ENCODE peak calls at places on chromosome 7, in four cellular contexts. Q, H, U and X are unnamed samples.

GRCh38 chr7:21771906-21772610 is 173.6 kb downstream of the CDCA7L start:
- DNase-seq in Q (no peak), H (no peak), U (no peak), X (no peak)

GRCh38 chr7:144534196-144534595 is 130.7 kb upstream of the NOBOX start:
- DNase-seq in U (no peak), Q (no peak), H (no peak), X (no peak)

GRCh38 chr7:148982596-148983219 is 45.6 kb downstream of the PDIA4 start:
- DNase-seq in U (no peak), Q (no peak), H (peak; percentile 33), X (no peak)

GRCh38 chr7:103487419-103487818 is 41.4 kb upstream of the SLC26A5 start:
- DNase-seq in U (no peak), Q (no peak), H (no peak), X (no peak)

GRCh38 chr7:1873070-1873405 is 203.0 kb downstream of the ELFN1 start:
- DNase-seq in Q (no peak), U (no peak), H (no peak), X (no peak)

GRCh38 chr7:131173148-131173890 is 154.4 kb upstream of the MKLN1 start:
- DNase-seq in U (no peak), Q (no peak), H (peak; percentile 67), X (no peak)

GRCh38 chr7:110922906-110923305 is 168.0 kb upstream of the LRRN3 start:
- DNase-seq in U (no peak), Q (no peak), H (peak; percentile 24), X (no peak)

GRCh38 chr7:127911968-127912511 is 119.2 kb downstream of the LRRC4 start:
- DNase-seq in U (no peak), H (no peak), Q (no peak), X (peak; percentile 64)

GRCh38 chr7:46192191-46192590 is 271.1 kb upstream of the IGFBP3 start:
- DNase-seq in H (peak; percentile 28), Q (no peak), U (no peak), X (no peak)

GRCh38 chr7:94266278-94266677 is 128.4 kb upstream of the COL1A2 start:
- DNase-seq in H (peak; percentile 87), U (no peak), Q (no peak), X (no peak)

GRCh38 chr7:24560772-24561171 is 12.5 kb upstream of the PALS2 start:
- DNase-seq in U (no peak), Q (peak; percentile 46), H (no peak), X (no peak)

GRCh38 chr7:41501016-41501415 is 201.9 kb downstream of the INHBA start:
- DNase-seq in U (no peak), Q (no peak), H (peak; percentile 62), X (no peak)

GRCh38 chr7:92697414-92697813 is 107.2 kb upstream of the FAM133B start:
- DNase-seq in H (no peak), U (no peak), Q (no peak), X (no peak)

GRCh38 chr7:130881091-130881798 is 147.2 kb upstream of the KLF14 start:
- DNase-seq in U (no peak), Q (no peak), H (no peak), X (no peak)

GRCh38 chr7:92696584-92696983 is 106.4 kb upstream of the FAM133B start:
- DNase-seq in Q (no peak), U (no peak), H (no peak), X (no peak)

GRCh38 chr7:143245123-143245522 is 18.1 kb upstream of the GSTK1 start:
- DNase-seq in U (no peak), H (peak; percentile 68), Q (no peak), X (no peak)

GRCh38 chr7:763762-764161 is 36.7 kb upstream of the PRKAR1B start:
- DNase-seq in H (no peak), Q (no peak), U (no peak), X (no peak)

GRCh38 chr7:69363131-69363530 is 235.1 kb upstream of the AUTS2 start:
- DNase-seq in Q (no peak), H (peak; percentile 54), U (no peak), X (no peak)

GRCh38 chr7:39527951-39528350 is 38.3 kb upstream of the YAE1 start:
- DNase-seq in U (no peak), Q (no peak), H (peak; percentile 14), X (no peak)

GRCh38 chr7:116726713-116727431 is 54.9 kb downstream of the MET start:
- DNase-seq in H (peak; percentile 32), U (no peak), Q (no peak), X (no peak)
- H3K4me3 ChIP-seq in H (no peak overlapping the region), U (no peak overlapping the region), Q (no peak overlapping the region), X (no peak overlapping the region)

DNA sequence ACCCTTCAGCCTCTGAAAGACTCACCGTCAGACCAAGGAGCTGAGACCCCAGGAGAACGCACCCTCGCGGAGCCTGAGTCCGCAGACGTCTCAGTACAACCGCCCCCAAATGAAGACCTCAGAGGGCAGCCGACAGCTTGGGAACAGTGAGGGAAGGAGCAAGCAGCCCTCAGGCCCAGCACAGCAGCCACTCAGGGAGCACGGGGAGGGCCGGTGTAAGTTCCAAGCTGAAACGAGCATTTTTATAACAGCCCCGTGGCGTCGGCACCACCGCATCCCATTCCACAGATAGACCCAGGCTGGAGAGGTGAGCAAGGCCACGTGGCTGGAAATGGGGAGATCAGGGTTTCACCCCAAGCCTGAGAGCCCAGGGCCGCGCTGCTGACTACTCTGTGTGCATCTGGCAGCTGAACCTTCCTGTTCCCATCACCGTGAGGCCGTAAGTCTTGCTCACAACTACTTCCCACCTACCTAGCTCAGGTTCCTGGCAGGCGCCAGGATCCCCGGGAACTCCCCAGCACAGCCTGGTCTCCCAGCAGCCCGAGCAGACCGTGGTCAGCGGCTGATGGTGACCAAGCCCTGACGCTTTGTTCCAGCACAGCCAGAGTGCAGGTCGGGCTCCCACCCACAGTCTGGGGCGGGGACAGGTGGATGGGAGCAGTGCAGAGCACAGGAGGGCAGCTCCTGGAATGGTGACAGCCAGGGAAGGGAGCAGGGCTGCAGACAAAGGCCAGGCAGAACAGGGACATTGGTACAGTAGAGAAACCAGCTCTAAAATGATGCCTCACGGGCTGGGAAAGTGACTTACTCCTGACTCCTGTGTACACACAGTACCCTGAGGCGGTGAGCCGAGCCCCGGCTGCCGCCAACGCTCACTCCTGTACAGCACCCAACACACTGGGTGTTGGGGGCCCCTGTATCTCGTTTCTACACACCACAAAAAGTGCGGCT is 6.1 kb upstream of the NOM1 start:
- DNase-seq in Q (no peak), H (no peak), U (no peak), X (no peak)
- H3K4me3 ChIP-seq in Q (no peak overlapping the region), H (no peak overlapping the region), U (no peak overlapping the region), X (no peak overlapping the region)

DNA sequence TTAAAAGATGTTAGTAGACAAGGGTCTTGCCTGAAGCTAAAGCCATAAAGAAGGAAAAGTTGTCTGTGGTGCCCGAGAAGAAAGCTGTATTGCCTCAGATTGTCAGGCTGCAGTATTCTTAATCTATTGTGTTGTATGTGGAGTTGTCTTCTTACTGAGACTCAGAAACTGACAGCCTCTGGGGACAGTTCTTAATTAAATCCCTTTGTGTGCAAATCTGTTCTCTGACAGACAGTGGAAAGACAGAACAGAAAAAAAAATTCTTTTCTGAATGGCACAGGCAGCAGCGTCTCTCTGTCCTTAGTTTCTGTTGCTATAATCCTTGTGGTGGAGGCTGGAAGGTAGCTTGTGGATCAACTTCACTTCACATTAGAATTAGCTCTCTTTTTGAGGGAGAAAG is 16.8 kb downstream of the VWC2 start:
- DNase-seq in H (no peak), U (no peak), Q (no peak), X (no peak)
- H3K4me3 ChIP-seq in H (no peak overlapping the region), U (no peak overlapping the region), Q (no peak overlapping the region), X (no peak overlapping the region)

DNA sequence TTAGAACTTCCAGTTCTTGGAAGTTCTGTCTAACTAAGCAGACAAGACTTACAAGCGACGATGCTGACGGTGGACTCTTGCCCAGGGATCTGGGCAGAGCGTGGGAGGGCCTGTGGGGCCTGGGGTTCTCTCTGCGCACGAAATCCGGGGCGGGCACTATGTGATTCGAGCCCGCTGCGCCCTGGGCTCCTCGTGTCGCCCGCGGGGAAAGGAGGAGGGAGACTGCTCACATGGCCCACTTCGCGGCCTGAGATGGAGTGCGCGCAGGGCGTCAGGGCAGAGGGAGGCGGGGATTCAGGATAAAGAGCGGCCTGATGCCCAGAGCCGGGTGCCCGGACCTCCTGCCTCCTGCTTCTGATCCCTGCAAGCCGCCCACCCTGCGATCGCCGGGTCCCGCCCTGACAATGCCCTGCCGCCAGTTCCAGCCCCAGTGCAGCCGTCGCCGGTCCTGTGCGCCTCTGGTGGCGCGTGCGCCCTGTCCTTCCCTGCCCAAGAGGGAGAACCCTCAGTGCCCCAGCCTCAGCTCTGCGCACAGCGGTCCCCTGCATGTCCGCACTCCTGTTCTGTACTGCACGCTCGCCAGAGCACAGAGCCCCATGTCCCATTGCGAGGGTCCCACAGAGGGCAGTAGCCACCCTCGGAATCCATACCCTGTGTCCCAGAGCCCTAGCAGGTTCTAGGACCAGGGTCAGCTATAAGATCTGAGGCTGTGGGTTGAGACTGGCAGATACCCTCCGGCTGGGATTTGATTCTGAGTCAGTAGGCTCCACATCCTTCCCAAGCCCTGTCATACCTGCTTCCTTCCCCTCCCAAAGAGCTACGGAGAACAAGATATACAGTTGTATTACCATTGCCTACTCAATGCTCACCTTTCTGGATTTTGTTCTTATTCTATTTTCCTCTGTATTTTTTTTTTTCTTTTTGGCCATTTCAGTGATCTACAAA is 99.4 kb upstream of the TMEM106B start:
- DNase-seq in Q (peak; percentile 16), H (peak; percentile 1), U (no peak), X (no peak)
- H3K4me3 ChIP-seq in Q (peak overlapping the region; percentile 17), H (no peak overlapping the region), U (no peak overlapping the region), X (no peak overlapping the region)

GRCh38 chr7:104979167-104979841 is 34.7 kb upstream of the KMT2E start:
- DNase-seq in Q (no peak), H (peak; percentile 77), U (no peak), X (no peak)
- H3K4me3 ChIP-seq in Q (no peak overlapping the region), H (no peak overlapping the region), U (no peak overlapping the region), X (no peak overlapping the region)

GRCh38 chr7:74031403-74032190 is 3.6 kb downstream of the ELN start:
- DNase-seq in H (no peak), Q (no peak), U (no peak), X (no peak)

GRCh38 chr7:74033372-74034311 is 5.7 kb downstream of the ELN start:
- DNase-seq in Q (no peak), H (no peak), U (peak; percentile 86), X (no peak)

GRCh38 chr7:74030861-74031260 is 2.9 kb downstream of the ELN start:
- DNase-seq in Q (no peak), U (no peak), H (no peak), X (no peak)

GRCh38 chr7:74032191-74032490 is 4.2 kb downstream of the ELN start:
- DNase-seq in U (no peak), Q (no peak), H (peak; percentile 92), X (no peak)

GRCh38 chr7:74032624-74033371 is 4.8 kb downstream of the ELN start:
- DNase-seq in Q (no peak), U (no peak), H (no peak), X (no peak)
- H3K4me3 ChIP-seq in Q (no peak overlapping the region), U (no peak overlapping the region), H (no peak overlapping the region), X (no peak overlapping the region)

GRCh38 chr7:140656548-140657515 is 15.9 kb upstream of the ADCK2 start:
- DNase-seq in Q (peak; percentile 30), H (peak; percentile 69), U (no peak), X (peak; percentile 42)
- H3K4me3 ChIP-seq in Q (peak overlapping the region; percentile 55), H (peak overlapping the region; percentile 52), U (no peak overlapping the region), X (no peak overlapping the region)

GRCh38 chr7:77200542-77200941 is 923 bp upstream of the FGL2 start:
- DNase-seq in H (no peak), Q (no peak), U (no peak), X (no peak)

GRCh38 chr7:77202544-77202976 is 2.9 kb upstream of the FGL2 start:
- DNase-seq in H (no peak), U (no peak), Q (no peak), X (peak; percentile 72)

GRCh38 chr7:77197135-77197534 is 2.5 kb downstream of the FGL2 start:
- DNase-seq in Q (no peak), U (no peak), H (no peak), X (no peak)

GRCh38 chr7:77199008-77199966 is at the start of gene FGL2:
- DNase-seq in Q (peak; percentile 26), H (peak; percentile 52), U (peak; percentile 49), X (no peak)
- H3K4me3 ChIP-seq in Q (peak within 1 kb of the TSS; percentile 66), H (peak within 1 kb of the TSS; percentile 40), U (peak within 1 kb of the TSS; percentile 32), X (peak within 1 kb of the TSS; percentile 55)